ENCODE peak calls at places on chromosomes 4 and X, in nine cellular contexts. X is gastrocnemius medialis, D is uterus, N is transverse colon, Q is breast epithelium, C is IMR-90, M is HCT116, R is suprapubic skin, T is tibial nerve. E is an unnamed sample.

GRCh38 chrX:119870626-119871131 is 854 bp downstream of the RNF113A start:
- DNase-seq in X (no peak), D (no peak), N (peak), Q (no peak), C (peak), M (no peak), R (no peak), T (no peak), E (peak)

GRCh38 chr4:169160825-169161224 is 109.9 kb downstream of the SH3RF1 start:
- DNase-seq in X (peak), D (peak), N (no peak), Q (no peak), C (no peak), M (no peak), R (no peak), T (no peak), E (peak)

GRCh38 chr4:38757945-38758344 is 24.8 kb downstream of the TLR10 start:
- DNase-seq in X (no peak), D (no peak), N (peak), Q (no peak), C (no peak), M (peak), R (no peak), T (no peak), E (no peak)

GRCh38 chr4:87823741-87824140 is 9.0 kb upstream of the MEPE start:
- DNase-seq in X (no peak), D (no peak), N (no peak), Q (no peak), C (no peak), M (no peak), R (no peak), T (no peak), E (no peak)

GRCh38 chr4:72679666-72680065 is 110.6 kb upstream of the ADAMTS3 start:
- DNase-seq in X (no peak), D (no peak), N (no peak), Q (no peak), C (no peak), M (no peak), R (no peak), T (no peak), E (no peak)

GRCh38 chrX:50180073-50180940 is 20.5 kb downstream of the AKAP4 start:
- DNase-seq in X (no peak), D (no peak), N (no peak), Q (no peak), C (no peak), M (no peak), R (no peak), T (no peak), E (peak)

GRCh38 chr4:168882650-168883233 is 127.3 kb downstream of the CBR4 start:
- DNase-seq in X (peak), D (peak), N (no peak), Q (no peak), C (peak), M (no peak), R (peak), T (no peak), E (no peak)

GRCh38 chrX:139831689-139832456 is 101.0 kb downstream of the ATP11C start:
- DNase-seq in X (no peak), D (peak), N (no peak), Q (no peak), C (peak), M (no peak), R (no peak), T (no peak), E (peak)

GRCh38 chr4:27154706-27155105 is 294.1 kb downstream of the STIM2 start:
- DNase-seq in X (no peak), D (no peak), N (no peak), Q (no peak), C (peak), M (no peak), R (no peak), T (no peak), E (no peak)

GRCh38 chrX:126485371-126485770 is 67.2 kb downstream of the DCAF12L1 start:
- DNase-seq in X (no peak), D (no peak), N (no peak), Q (no peak), C (no peak), M (no peak), R (no peak), T (no peak), E (no peak)

GRCh38 chr4:77433102-77433733 is 172.4 kb upstream of the CXCL13 start:
- DNase-seq in X (no peak), D (no peak), N (no peak), Q (no peak), C (peak), M (peak), R (no peak), T (no peak), E (peak)

GRCh38 chrX:17412692-17413091 is 37.7 kb downstream of the NHS start:
- DNase-seq in X (no peak), D (no peak), N (no peak), Q (no peak), C (peak), M (peak), R (no peak), T (no peak), E (no peak)

GRCh38 chr4:110869114-110869513 is 246.2 kb upstream of the PITX2 start:
- DNase-seq in X (no peak), D (no peak), N (no peak), Q (no peak), C (peak), M (no peak), R (no peak), T (no peak), E (no peak)

GRCh38 chrX:41718481-41719245 is 5.3 kb upstream of the GPR82 start:
- DNase-seq in X (no peak), D (no peak), N (no peak), Q (no peak), C (no peak), M (no peak), R (no peak), T (no peak), E (no peak)

GRCh38 chr4:8644966-8645752 is 52.6 kb downstream of the CPZ start:
- DNase-seq in X (no peak), D (no peak), N (no peak), Q (no peak), C (no peak), M (no peak), R (no peak), T (no peak), E (no peak)

GRCh38 chrX:1507511-1508463 is 29.2 kb downstream of the P2RY8 start:
- DNase-seq in X (no peak), D (no peak), N (peak), Q (no peak), C (no peak), M (no peak), R (peak), T (no peak), E (no peak)

GRCh38 chr4:164683040-164683439 is 70.9 kb upstream of the SMIM31 start:
- DNase-seq in X (no peak), D (no peak), N (no peak), Q (no peak), C (no peak), M (no peak), R (no peak), T (no peak), E (no peak)

GRCh38 chrX:19017271-19017670 is 33.4 kb upstream of the PHKA2 start:
- DNase-seq in X (no peak), D (no peak), N (no peak), Q (no peak), C (peak), M (no peak), R (no peak), T (no peak), E (peak)
- TF ChIP-seq CTCF in X (no peak), D (no peak), N (peak), Q (no peak), C (peak), M (peak), R (no peak), T (no peak), E (no peak)

DNA sequence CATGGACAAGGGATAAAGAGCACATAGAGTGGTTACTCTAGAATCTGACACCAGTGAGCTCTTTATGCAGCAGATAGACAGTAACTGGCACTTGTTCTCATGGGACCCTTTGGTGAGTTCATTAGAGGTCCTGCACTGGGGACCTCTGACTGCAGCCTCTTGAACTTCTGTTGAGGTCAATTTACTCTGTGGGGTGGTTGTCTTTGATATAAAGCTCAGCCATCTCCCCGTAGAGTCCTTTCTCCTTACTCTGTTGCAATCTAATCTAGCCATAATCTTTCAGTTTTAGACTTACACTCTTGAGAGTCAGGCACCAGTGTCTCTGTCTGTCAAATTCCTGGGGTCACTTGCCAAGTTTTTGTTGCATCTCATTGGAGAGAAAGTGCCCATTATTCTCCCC is 222.4 kb downstream of the GPAT3 start:
- DNase-seq in X (no peak), D (no peak), N (no peak), Q (no peak), C (no peak), M (no peak), R (no peak), T (no peak), E (no peak)
- TF ChIP-seq POLR2A in X (no peak), D (no peak), N (no peak), Q (no peak), C (no peak), M (no peak), R (no peak), T (no peak), E (no peak)

GRCh38 chrX:24859211-24859841 is 156.4 kb downstream of the ARX start:
- DNase-seq in X (no peak), D (no peak), N (no peak), Q (no peak), C (no peak), M (no peak), R (no peak), T (no peak), E (no peak)
- TF ChIP-seq CTCF in X (no peak), D (no peak), N (no peak), Q (no peak), C (no peak), M (no peak), R (no peak), T (no peak), E (no peak)

GRCh38 chr4:1793940-1794808 is 1.1 kb downstream of the FGFR3 start:
- DNase-seq in X (no peak), D (no peak), N (no peak), Q (no peak), C (no peak), M (no peak), R (no peak), T (no peak), E (no peak)

GRCh38 chr4:1794809-1795303 is 1.8 kb downstream of the FGFR3 start:
- DNase-seq in X (no peak), D (no peak), N (no peak), Q (no peak), C (no peak), M (no peak), R (no peak), T (no peak), E (no peak)

GRCh38 chr4:1797298-1797860 is 4.3 kb downstream of the FGFR3 start:
- DNase-seq in X (no peak), D (no peak), N (no peak), Q (no peak), C (no peak), M (no peak), R (no peak), T (no peak), E (no peak)

GRCh38 chr4:1796486-1797204 is 3.6 kb downstream of the FGFR3 start:
- DNase-seq in X (no peak), D (no peak), N (no peak), Q (no peak), C (no peak), M (no peak), R (no peak), T (no peak), E (no peak)

GRCh38 chr4:1795304-1796195 is 2.5 kb downstream of the FGFR3 start:
- DNase-seq in X (no peak), D (no peak), N (peak), Q (no peak), C (no peak), M (no peak), R (no peak), T (no peak), E (no peak)
- TF ChIP-seq POLR2A in X (no peak), D (no peak), N (no peak), Q (no peak), C (no peak), M (no peak), R (no peak), T (no peak), E (no peak)

DNA sequence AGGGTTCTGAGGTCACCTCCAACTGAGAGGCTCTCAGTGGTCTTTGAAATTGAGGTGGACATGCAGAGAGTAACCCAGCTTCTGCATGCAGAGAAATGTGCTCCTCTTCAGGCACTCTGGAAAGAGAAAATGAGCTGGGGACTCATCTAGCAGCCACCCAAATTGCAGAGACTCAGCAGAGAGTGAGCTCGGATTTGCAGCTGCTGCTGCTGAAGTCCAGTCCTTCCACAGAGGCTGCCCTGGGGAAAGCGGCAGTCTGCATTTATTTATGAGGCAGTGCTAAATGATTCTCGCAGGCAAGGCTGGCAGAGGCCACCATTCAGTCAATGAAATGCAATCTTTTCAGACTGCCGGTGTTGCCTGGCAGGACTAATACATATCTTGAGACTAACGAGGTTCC is 404.8 kb downstream of the NLGN4X start:
- DNase-seq in X (no peak), D (no peak), N (no peak), Q (no peak), C (no peak), M (no peak), R (no peak), T (no peak), E (no peak)
- TF ChIP-seq CTCF in X (no peak), D (no peak), N (no peak), Q (no peak), C (no peak), M (no peak), R (no peak), T (no peak), E (no peak)

E was measured in testis.